ENCODE peak calls at places on chromosomes 2 and 18, in eight cellular contexts. H is IMR-90, X is psoas muscle, C is colonic mucosa, R is breast epithelium, F is OCI-LY7, O is AG04450, K is tibial nerve. Q is an unnamed sample.

GRCh38 chr2:148802448-148803220 is 72.4 kb upstream of the KIF5C start:
- DNase-seq in H (no peak), F (no peak), X (no peak), K (no peak), R (no peak), O (no peak), C (no peak), Q (no peak)

GRCh38 chr2:206160124-206160806 is 570 bp downstream of the EEF1B2 start:
- DNase-seq in K (no peak), F (peak; percentile 19), X (peak; percentile 61), H (peak; percentile 38), C (no peak), O (no peak), R (no peak), Q (peak; percentile 16)

GRCh38 chr2:236157815-236158498 is 10.2 kb downstream of the GBX2 start:
- DNase-seq in X (no peak), O (no peak), K (no peak), C (no peak), H (no peak), F (no peak), R (no peak), Q (no peak)

GRCh38 chr18:10851824-10852225 is 297.5 kb downstream of the PIEZO2 start:
- DNase-seq in C (no peak), K (no peak), O (peak; percentile 33), X (no peak), R (no peak), F (peak; percentile 80), H (peak; percentile 81), Q (no peak)

GRCh38 chr18:49933530-49933929 is 120.2 kb upstream of the ACAA2 start:
- DNase-seq in K (no peak), H (peak; percentile 59), R (no peak), F (no peak), O (no peak), C (no peak), X (no peak), Q (no peak)

GRCh38 chr2:18178736-18179349 is 300.4 kb downstream of the KCNS3 start:
- DNase-seq in F (peak; percentile 68), X (no peak), C (peak; percentile 33), K (no peak), R (no peak), O (peak; percentile 15), H (peak; percentile 38), Q (peak; percentile 37)

GRCh38 chr18:50190236-50190635 is 4.7 kb downstream of the MYO5B start:
- DNase-seq in C (no peak), X (no peak), K (no peak), F (no peak), R (no peak), H (no peak), O (no peak), Q (no peak)

GRCh38 chr2:110886806-110887573 is 154.6 kb downstream of the ACOXL start:
- DNase-seq in X (no peak), C (no peak), R (no peak), K (no peak), F (no peak), H (no peak), O (no peak), Q (no peak)

GRCh38 chr2:158969717-158970521 is 1.5 kb downstream of the TANC1 start:
- DNase-seq in H (peak; percentile 21), K (no peak), C (peak; percentile 61), X (peak; percentile 29), R (peak; percentile 34), O (no peak), F (no peak), Q (peak; percentile 52)

GRCh38 chr2:199804831-199805230 is 46.2 kb downstream of the FTCDNL1 start:
- DNase-seq in K (no peak), O (no peak), R (no peak), X (no peak), H (no peak), F (no peak), C (no peak), Q (no peak)

GRCh38 chr2:133077259-133077822 is 407.3 kb upstream of the LYPD1 start:
- DNase-seq in R (no peak), K (no peak), O (peak; percentile 27), C (no peak), F (no peak), H (peak; percentile 58), X (no peak), Q (no peak)

GRCh38 chr2:127084611-127085031 is 22.3 kb downstream of the BIN1 start:
- DNase-seq in C (no peak), F (no peak), R (no peak), H (no peak), O (no peak), K (no peak), X (peak; percentile 38), Q (no peak)

GRCh38 chr18:3652380-3653262 is 202.6 kb downstream of the TGIF1 start:
- DNase-seq in C (peak; percentile 79), F (no peak), X (peak; percentile 28), K (no peak), R (peak; percentile 34), O (peak; percentile 92), H (peak; percentile 99), Q (peak; percentile 8)

GRCh38 chr2:218655751-218656150 is 3.7 kb downstream of the ZNF142 start:
- DNase-seq in O (no peak), X (peak; percentile 57), H (no peak), F (no peak), K (no peak), R (no peak), C (no peak), Q (no peak)

GRCh38 chr18:961644-962355 is 57.1 kb downstream of the ADCYAP1 start:
- DNase-seq in R (no peak), K (no peak), O (peak; percentile 7), H (peak; percentile 35), F (peak; percentile 34), C (peak; percentile 25), X (no peak), Q (peak; percentile 37)

GRCh38 chr2:174338155-174338495 is 3.4 kb downstream of the SP9 start:
- DNase-seq in C (no peak), F (no peak), K (no peak), R (no peak), O (no peak), H (no peak), X (no peak), Q (no peak)

GRCh38 chr2:217960351-217960750 is 42.4 kb downstream of the TNS1 start:
- DNase-seq in F (no peak), C (no peak), O (no peak), H (no peak), X (no peak), K (no peak), R (no peak), Q (peak; percentile 7)

GRCh38 chr2:216302981-216303676 is 69.2 kb downstream of the MARCHF4 start:
- DNase-seq in K (no peak), F (no peak), O (no peak), H (peak; percentile 82), C (no peak), X (no peak), R (no peak), Q (no peak)

GRCh38 chr2:83874712-83875430 is 584.2 kb downstream of the SUCLG1 start:
- DNase-seq in C (no peak), F (no peak), R (no peak), O (no peak), X (no peak), K (no peak), H (no peak), Q (no peak)
- TF ChIP-seq CTCF in C (no peak), F (no peak), R (no peak), O (no peak), X (no peak), K (no peak), H (no peak), Q (no peak)

DNA sequence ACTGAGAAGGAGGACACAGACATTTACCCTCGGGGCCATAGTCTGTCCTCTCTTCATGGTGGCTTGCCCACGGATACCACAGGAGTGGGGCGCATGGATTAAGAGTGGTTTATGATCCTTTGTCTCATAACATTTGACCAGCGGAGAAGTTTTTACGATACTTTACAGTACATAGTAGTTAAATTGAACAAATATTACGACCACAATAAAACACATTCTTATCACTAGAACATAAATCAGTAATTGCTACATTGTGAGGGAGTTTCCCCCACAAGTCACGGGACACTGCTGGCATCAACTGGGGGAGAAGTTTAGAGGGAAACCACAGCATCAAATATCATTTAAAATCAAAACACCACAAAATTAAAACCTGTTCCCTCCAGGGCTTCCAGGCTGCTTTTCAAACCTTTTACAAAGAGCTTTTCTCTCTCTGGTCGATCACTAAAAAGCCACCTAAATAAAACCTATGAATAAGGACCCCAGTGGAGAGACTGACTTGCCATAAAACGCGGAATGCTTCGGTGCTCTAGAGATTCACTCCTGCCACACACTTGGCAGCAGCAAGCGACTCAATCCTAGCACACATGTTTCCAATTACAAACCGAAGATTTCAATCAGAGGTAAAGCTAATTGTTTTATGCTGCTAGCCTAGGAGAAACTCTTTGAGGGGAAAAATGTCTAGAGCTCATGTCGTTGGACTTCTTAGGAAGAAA is 173.7 kb upstream of the HNRNPA3 start:
- DNase-seq in C (no peak), H (no peak), F (no peak), K (no peak), X (no peak), O (no peak), R (no peak), Q (no peak)
- H3K27ac ChIP-seq in C (no peak overlapping the region), H (no peak overlapping the region), F (no peak overlapping the region), K (no peak overlapping the region), X (no peak overlapping the region), O (no peak overlapping the region), R (no peak overlapping the region), Q (no peak overlapping the region)

DNA sequence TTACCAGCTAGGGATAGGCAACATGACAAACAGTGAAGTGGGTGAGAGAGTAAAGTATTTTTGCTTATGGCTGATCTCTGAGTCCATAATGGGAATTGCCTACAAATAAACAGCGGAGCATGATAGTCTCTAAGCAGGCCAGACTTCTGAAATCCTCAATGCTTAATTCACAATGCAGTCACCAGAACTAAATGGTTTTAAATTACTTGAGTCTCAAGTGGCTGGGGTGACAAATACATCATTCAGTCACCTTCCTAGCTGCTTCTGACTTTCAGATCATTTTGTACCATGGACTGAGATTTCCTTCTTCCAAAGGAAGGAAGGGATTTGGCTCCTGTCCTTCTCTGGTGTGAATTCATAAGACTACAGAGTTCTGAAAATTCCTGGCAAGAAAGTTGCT is 82.8 kb upstream of the RMP24 start:
- DNase-seq in C (no peak), O (no peak), F (no peak), H (no peak), K (no peak), X (no peak), R (no peak), Q (no peak)
- H3K4me3 ChIP-seq in C (no peak overlapping the region), O (no peak overlapping the region), F (no peak overlapping the region), H (no peak overlapping the region), K (no peak overlapping the region), X (no peak overlapping the region), R (no peak overlapping the region), Q (no peak overlapping the region)

DNA sequence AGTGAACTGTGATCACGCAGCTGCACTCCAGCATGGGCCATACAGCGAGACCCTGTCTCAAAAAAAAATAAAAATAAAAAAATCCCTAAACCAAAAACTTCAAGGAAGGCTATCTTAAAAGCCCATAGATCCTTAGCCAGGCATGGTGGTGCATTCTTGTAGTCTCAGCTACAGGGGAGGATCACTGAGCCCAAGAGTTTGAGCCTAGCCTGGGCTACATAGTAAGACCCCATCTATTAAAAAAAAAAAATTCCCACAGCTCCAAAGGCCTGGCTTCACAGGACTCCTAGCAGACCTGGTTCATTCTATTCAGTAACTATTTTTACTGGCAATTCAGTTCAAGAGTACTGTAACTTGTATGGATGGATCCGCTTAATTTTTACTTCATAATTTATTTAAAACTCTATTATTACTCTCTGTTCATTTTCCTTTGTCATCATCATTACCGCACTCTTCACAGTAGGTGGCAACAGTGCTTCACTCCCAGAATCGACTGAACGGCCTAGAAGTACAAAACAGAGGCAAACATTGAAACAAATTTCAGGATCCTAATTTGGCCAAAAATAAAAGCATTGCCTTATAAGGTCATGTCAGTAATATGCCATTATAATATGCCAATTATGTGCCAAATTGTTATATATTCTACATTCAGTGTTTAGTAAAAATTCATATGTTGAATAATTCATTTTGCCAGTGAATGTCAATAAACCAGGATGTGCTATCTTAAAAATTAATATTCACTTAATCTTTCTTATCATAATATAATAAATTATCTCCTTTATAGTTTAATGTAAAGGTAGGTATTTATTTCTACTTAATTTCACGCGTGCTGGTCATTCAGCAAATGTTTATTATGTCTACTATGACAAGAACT is 14.3 kb upstream of the STAM2 start:
- DNase-seq in X (no peak), O (peak; percentile 58), R (no peak), H (peak; percentile 77), C (peak; percentile 46), F (peak; percentile 29), K (no peak), Q (peak; percentile 32)
- TF ChIP-seq CTCF in X (peak; percentile 89), O (peak; percentile 87), R (peak; percentile 76), H (peak; percentile 96), C (peak; percentile 65), F (peak; percentile 74), K (peak; percentile 70), Q (peak; percentile 81)

Q was measured in body of pancreas.